ENCODE peak calls at places on chromosomes 12 and 14, in four cellular contexts. P is GM03348, F is A172, G is activated gamma-delta T cell treated with Interleukin-2 at 50 U/mL for 16 hours. V is an unnamed sample.

GRCh38 chr14:36212577-36212976 is 36.1 kb upstream of the PTCSC3 start:
- DNase-seq in P (no peak), F (no peak), G (no peak), V (no peak)

GRCh38 chr12:121240484-121241202 is 30.7 kb downstream of the P2RX4 start:
- DNase-seq in P (no peak), F (no peak), G (peak), V (peak)

GRCh38 chr14:99546230-99546879 is 57.7 kb downstream of the CCDC85C start:
- DNase-seq in P (no peak), F (no peak), G (no peak), V (peak)

GRCh38 chr12:57983150-57983857 is 41.9 kb downstream of the ATP23 start:
- DNase-seq in P (peak), F (peak), G (no peak), V (peak)

GRCh38 chr12:50555471-50555885 is 50.7 kb downstream of the DIP2B start:
- DNase-seq in P (no peak), F (no peak), G (no peak), V (no peak)

GRCh38 chr14:52693532-52693931 is 1.8 kb downstream of the ERO1A start:
- DNase-seq in P (no peak), F (no peak), G (no peak), V (no peak)

GRCh38 chr14:77043177-77043983 is 14.9 kb upstream of the IRF2BPL start:
- DNase-seq in P (peak), F (peak), G (peak), V (no peak)

GRCh38 chr12:55842681-55843429 is at the start of gene MMP19:
- DNase-seq in P (peak), F (peak), G (no peak), V (no peak)

GRCh38 chr14:87133073-87133815 is 859.7 kb downstream of the GALC start:
- DNase-seq in P (peak), F (peak), G (no peak), V (peak)

GRCh38 chr14:68841030-68841809 is 48.4 kb upstream of the ZFP36L1 start:
- DNase-seq in P (peak), F (peak), G (no peak), V (no peak)

GRCh38 chr14:49505026-49505766 is 81.0 kb downstream of the RPS29 start:
- DNase-seq in P (no peak), F (peak), G (no peak), V (peak)

GRCh38 chr14:37145395-37145794 is 27.0 kb downstream of the SLC25A21 start:
- DNase-seq in P (no peak), F (no peak), G (no peak), V (no peak)

GRCh38 chr14:90382491-90383125 is 14.2 kb upstream of the CALM1 start:
- DNase-seq in P (peak), F (peak), G (peak), V (peak)

GRCh38 chr12:23472329-23472971 is 477.0 kb downstream of the SOX5 start:
- DNase-seq in P (no peak), F (no peak), G (no peak), V (no peak)

GRCh38 chr12:82412246-82412645 is 53.9 kb downstream of the METTL25 start:
- DNase-seq in P (no peak), F (no peak), G (no peak), V (no peak)

GRCh38 chr14:49586673-49587460 is 687 bp upstream of the RPS29 start:
- DNase-seq in P (peak), F (peak), G (peak), V (peak)

GRCh38 chr12:33721561-33721960 is 281.9 kb upstream of the SYT10 start:
- DNase-seq in P (no peak), F (no peak), G (no peak), V (no peak)

GRCh38 chr14:49691031-49691430 is 1.9 kb upstream of the KLHDC1 start:
- DNase-seq in P (no peak), F (no peak), G (no peak), V (no peak)

GRCh38 chr14:51593397-51593796 is 58.3 kb upstream of the FRMD6 start:
- DNase-seq in P (peak), F (no peak), G (no peak), V (no peak)

GRCh38 chr12:40819427-40820108 is 127.3 kb downstream of the CNTN1 start:
- DNase-seq in P (no peak), F (no peak), G (no peak), V (no peak)

GRCh38 chr14:75826599-75826998 is 155.2 kb downstream of the TGFB3 start:
- DNase-seq in P (no peak), F (no peak), G (no peak), V (no peak)

GRCh38 chr14:96151242-96151641 is 53.4 kb upstream of the BDKRB2 start:
- DNase-seq in P (no peak), F (no peak), G (no peak), V (no peak)